ENCODE peak calls at places on chromosomes 2 and 18, in six cellular contexts. V is GM12878, Q is HCT116, Z is K562, R is right lobe of liver, H is body of pancreas. N is an unnamed sample.

GRCh38 chr2:54387592-54387991 is 68.5 kb upstream of the SPTBN1 start:
- ATAC-seq in V (no peak), Q (no peak), Z (no peak), R (no peak), H (no peak), N (no peak)

GRCh38 chr2:12389354-12390045 is 327.2 kb upstream of the TRIB2 start:
- ATAC-seq in V (no peak), Q (no peak), Z (no peak), R (no peak), H (no peak), N (no peak)

GRCh38 chr2:210546424-210547223 is 9.8 kb upstream of the CPS1 start:
- ATAC-seq in V (no peak), Q (no peak), Z (no peak), R (peak; percentile 87), H (no peak), N (no peak)

GRCh38 chr2:18898271-18898670 is 308.9 kb upstream of the NT5C1B start:
- ATAC-seq in V (no peak), Q (no peak), Z (no peak), R (no peak), H (no peak), N (no peak)

GRCh38 chr18:74389161-74389927 is 67.8 kb downstream of the DIPK1C start:
- ATAC-seq in V (no peak), Q (no peak), Z (no peak), R (peak; percentile 54), H (no peak), N (no peak)

GRCh38 chr2:159873136-159873728 is 75.2 kb upstream of the CD302 start:
- ATAC-seq in V (peak; percentile 30), Q (peak; percentile 42), Z (peak; percentile 83), R (peak; percentile 49), H (peak; percentile 75), N (peak; percentile 57)

GRCh38 chr2:25927357-25927756 is 49.1 kb upstream of the ASXL2 start:
- ATAC-seq in V (no peak), Q (no peak), Z (no peak), R (no peak), H (no peak), N (no peak)

GRCh38 chr2:11389551-11390528 is 45.4 kb upstream of the ROCK2 start:
- ATAC-seq in V (no peak), Q (peak; percentile 39), Z (no peak), R (peak; percentile 88), H (peak; percentile 57), N (no peak)

GRCh38 chr2:233183869-233184418 is 67.5 kb upstream of the ATG16L1 start:
- ATAC-seq in V (no peak), Q (peak; percentile 43), Z (no peak), R (peak; percentile 90), H (no peak), N (no peak)

GRCh38 chr2:174775586-174775985 is 11.3 kb upstream of the CHRNA1 start:
- ATAC-seq in V (no peak), Q (no peak), Z (peak; percentile 34), R (no peak), H (no peak), N (no peak)

GRCh38 chr2:36729067-36729466 is 32.6 kb downstream of the VIT start:
- ATAC-seq in V (no peak), Q (no peak), Z (no peak), R (no peak), H (no peak), N (no peak)

GRCh38 chr18:76592981-76593381 is 97.9 kb upstream of the ZNF516 start:
- ATAC-seq in V (no peak), Q (no peak), Z (no peak), R (peak; percentile 81), H (no peak), N (no peak)

GRCh38 chr18:934518-935123 is 29.9 kb downstream of the ADCYAP1 start:
- ATAC-seq in V (no peak), Q (no peak), Z (no peak), R (no peak), H (no peak), N (no peak)

GRCh38 chr2:159157361-159158045 is 129.0 kb downstream of the WDSUB1 start:
- ATAC-seq in V (peak; percentile 69), Q (no peak), Z (peak; percentile 25), R (no peak), H (no peak), N (no peak)

GRCh38 chr2:86068098-86069047 is 37.3 kb downstream of the POLR1A start:
- ATAC-seq in V (peak; percentile 73), Q (no peak), Z (no peak), R (no peak), H (no peak), N (no peak)

GRCh38 chr2:164498841-164499240 is 122.4 kb downstream of the GRB14 start:
- ATAC-seq in V (no peak), Q (no peak), Z (no peak), R (peak; percentile 24), H (no peak), N (no peak)

GRCh38 chr18:58715540-58715939 is 44.3 kb downstream of the MALT1 start:
- ATAC-seq in V (no peak), Q (no peak), Z (no peak), R (no peak), H (no peak), N (no peak)

GRCh38 chr2:117342415-117342814 is 472.1 kb upstream of the DDX18 start:
- ATAC-seq in V (no peak), Q (no peak), Z (no peak), R (no peak), H (no peak), N (no peak)

GRCh38 chr2:117335967-117336366 is 478.5 kb upstream of the DDX18 start:
- ATAC-seq in V (no peak), Q (no peak), Z (no peak), R (no peak), H (no peak), N (no peak)

GRCh38 chr2:117339980-117340379 is 474.5 kb upstream of the DDX18 start:
- ATAC-seq in V (no peak), Q (no peak), Z (no peak), R (no peak), H (no peak), N (no peak)

GRCh38 chr2:117330611-117331010 is 483.9 kb upstream of the DDX18 start:
- ATAC-seq in V (no peak), Q (no peak), Z (no peak), R (no peak), H (no peak), N (no peak)

DNA sequence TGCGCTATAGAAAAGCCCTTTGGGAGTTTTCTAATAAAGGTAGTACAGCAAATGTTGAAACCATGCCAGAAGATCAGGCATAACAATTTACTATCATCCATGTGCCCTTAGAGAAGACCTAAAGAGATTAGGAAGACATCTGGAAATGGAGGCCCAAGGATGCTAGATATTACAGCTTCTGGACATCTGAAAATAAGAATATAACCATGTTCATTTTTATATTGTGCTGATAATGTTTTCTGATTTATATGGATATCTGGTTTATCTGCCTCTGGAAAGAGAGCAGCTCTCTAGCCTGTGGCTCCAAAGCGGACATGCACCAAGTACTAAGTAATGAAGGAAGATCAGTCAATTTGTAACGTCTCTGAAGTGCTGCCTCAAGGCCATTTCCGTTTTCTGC is 478.0 kb upstream of the DDX18 start:
- ATAC-seq in V (no peak), Q (no peak), Z (no peak), R (no peak), H (no peak), N (no peak)
- TF ChIP-seq CTCF in V (no peak), Q (no peak), Z (no peak), R (no peak), H (no peak), N (no peak)

GRCh38 chr2:42055573-42056514 is 8.0 kb downstream of the PKDCC start:
- ATAC-seq in V (no peak), Q (no peak), Z (no peak), R (peak; percentile 22), H (peak; percentile 76), N (no peak)
- TF ChIP-seq POLR2A in V (no peak), Q (no peak), Z (no peak), R (no peak), H (no peak), N (no peak)

DNA sequence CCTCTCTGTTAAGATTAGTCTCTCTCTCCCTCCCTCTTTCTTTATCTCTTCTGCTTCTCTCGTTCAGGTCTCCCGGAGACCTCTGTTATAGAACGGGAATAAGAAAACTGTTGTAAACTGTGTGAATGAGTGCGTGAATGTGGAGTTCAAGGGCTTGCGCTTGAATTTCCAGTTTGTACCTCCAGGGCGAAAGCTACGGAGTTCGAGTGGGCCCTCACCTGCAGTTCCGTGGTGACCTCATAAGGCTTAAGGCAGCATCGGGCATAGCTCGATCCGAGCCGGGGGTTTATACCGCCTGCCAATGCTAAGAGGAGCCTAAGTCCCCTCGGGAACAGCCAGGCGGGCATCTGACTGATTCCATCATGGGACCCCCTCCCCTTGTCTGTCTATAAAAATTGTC is 26.5 kb downstream of the SKA1 start:
- ATAC-seq in V (no peak), Q (no peak), Z (no peak), R (no peak), H (no peak), N (no peak)
- TF ChIP-seq CTCF in V (no peak), Q (no peak), Z (no peak), R (no peak), H (no peak), N (no peak)

DNA sequence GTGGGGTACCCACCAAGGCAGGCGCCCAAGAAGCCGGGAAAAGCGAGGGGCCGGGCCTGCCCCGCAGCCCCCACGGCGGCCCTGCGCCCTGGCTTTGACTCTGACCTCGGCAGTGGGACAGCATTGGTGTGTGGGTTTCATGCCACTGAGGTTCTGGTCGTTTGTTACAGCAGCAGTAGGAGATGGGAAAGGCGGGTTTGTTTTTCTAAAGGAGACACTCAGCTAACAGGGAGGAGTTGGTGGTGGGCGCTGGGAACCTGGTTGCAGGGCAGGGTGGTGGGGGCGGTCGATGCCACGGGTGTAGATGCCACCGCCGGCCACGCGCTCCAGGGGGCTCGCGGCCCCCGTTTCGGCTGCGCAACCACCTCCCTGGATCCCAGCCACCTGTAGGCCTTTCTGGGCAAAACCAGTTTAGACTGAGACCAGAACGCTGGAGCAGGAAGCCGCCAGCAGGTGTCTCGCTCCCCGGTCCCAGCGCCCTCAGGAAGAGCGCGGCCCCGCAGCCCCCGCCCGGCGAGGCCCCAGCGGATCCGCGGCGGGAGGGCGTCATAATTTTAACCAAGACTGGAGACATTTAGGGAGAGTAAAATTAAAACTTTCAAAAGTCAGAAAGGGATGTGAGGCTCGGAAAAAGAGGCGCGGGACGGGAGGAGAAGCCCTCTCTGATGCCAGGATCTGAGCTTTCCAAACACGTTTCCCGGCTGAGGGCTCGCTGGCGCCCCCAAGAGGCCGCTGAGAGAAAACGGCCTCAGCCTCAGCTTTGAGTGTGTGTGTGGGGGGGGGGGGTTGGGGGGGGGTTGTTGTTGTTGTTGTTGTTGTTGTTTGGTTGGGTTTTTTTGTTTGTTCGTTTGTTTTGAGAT is 17.4 kb downstream of the CIDEA start:
- ATAC-seq in V (peak; percentile 96), Q (peak; percentile 94), Z (peak; percentile 99), R (peak; percentile 98), H (peak; percentile 99), N (peak; percentile 97)
- TF ChIP-seq POLR2A in V (no peak), Q (no peak), Z (peak; percentile 72), R (no peak), H (no peak), N (no peak)

GRCh38 chr2:98086491-98087446 is at the start of gene VWA3B:
- ATAC-seq in V (peak; percentile 96), Q (peak; percentile 96), Z (peak; percentile 95), R (peak; percentile 83), H (peak; percentile 91), N (peak; percentile 89)

GRCh38 chr2:98087447-98088065 is 589 bp downstream of the VWA3B start:
- ATAC-seq in V (peak; percentile 30), Q (no peak), Z (no peak), R (no peak), H (no peak), N (no peak)

GRCh38 chr2:98085649-98086048 is 1.3 kb upstream of the VWA3B start:
- ATAC-seq in V (no peak), Q (no peak), Z (no peak), R (no peak), H (no peak), N (no peak)

GRCh38 chr2:98090951-98091350 is 4.0 kb downstream of the VWA3B start:
- ATAC-seq in V (no peak), Q (no peak), Z (no peak), R (no peak), H (no peak), N (no peak)

GRCh38 chr2:98088261-98088660 is 1.3 kb downstream of the VWA3B start:
- ATAC-seq in V (peak; percentile 39), Q (no peak), Z (peak; percentile 39), R (no peak), H (no peak), N (no peak)
- TF ChIP-seq CTCF in V (no peak), Q (no peak), Z (no peak), R (no peak), H (no peak), N (no peak)

N was measured in gastroesophageal sphincter.